ENCODE peak calls at places on chromosome 4, in four cellular contexts. O is endothelial cell of umbilical vein, S is upper lobe of right lung, P is stomach. R is an unnamed sample.

GRCh38 chr4:79855081-79855480 is 217.9 kb downstream of the ANTXR2 start:
- DNase-seq in O (no peak), S (no peak), P (no peak), R (no peak)

GRCh38 chr4:16770887-16771286 is 127.6 kb downstream of the LDB2 start:
- DNase-seq in O (no peak), S (no peak), P (no peak), R (no peak)

GRCh38 chr4:141933978-141934377 is 297.6 kb downstream of the IL15 start:
- DNase-seq in O (no peak), S (no peak), P (no peak), R (no peak)

GRCh38 chr4:28772066-28772465 is 1911.4 kb downstream of the STIM2 start:
- DNase-seq in O (no peak), S (no peak), P (no peak), R (peak; percentile 54)

GRCh38 chr4:48653217-48654014 is 126.7 kb downstream of the FRYL start:
- DNase-seq in O (no peak), S (no peak), P (no peak), R (peak; percentile 50)

GRCh38 chr4:26076000-26076587 is 162.1 kb downstream of the SMIM20 start:
- DNase-seq in O (no peak), S (no peak), P (no peak), R (no peak)

GRCh38 chr4:11801466-11802446 is 373.1 kb upstream of the HS3ST1 start:
- DNase-seq in O (peak; percentile 98), S (no peak), P (no peak), R (no peak)

GRCh38 chr4:122874194-122874593 is 47.6 kb downstream of the FGF2 start:
- DNase-seq in O (peak; percentile 51), S (no peak), P (no peak), R (peak; percentile 34)

GRCh38 chr4:99221980-99222379 is 2.9 kb upstream of the ADH6 start:
- DNase-seq in O (no peak), S (no peak), P (no peak), R (peak; percentile 15)

GRCh38 chr4:109207060-109207459 is 95.4 kb downstream of the COL25A1 start:
- DNase-seq in O (peak; percentile 34), S (no peak), P (no peak), R (peak; percentile 96)

GRCh38 chr4:29970626-29971025 is 749.5 kb upstream of the PCDH7 start:
- DNase-seq in O (peak; percentile 7), S (no peak), P (no peak), R (peak; percentile 64)

GRCh38 chr4:76622717-76623116 is 187.7 kb downstream of the SHROOM3 start:
- DNase-seq in O (no peak), S (no peak), P (no peak), R (no peak)
- H3K4me1 ChIP-seq in O (no peaks in the 10 kb centered on the region), S (peaks cover 6% of the 10 kb centered on the region), P (peaks cover 36% of the 10 kb centered on the region), R (no peaks in the 10 kb centered on the region)

DNA sequence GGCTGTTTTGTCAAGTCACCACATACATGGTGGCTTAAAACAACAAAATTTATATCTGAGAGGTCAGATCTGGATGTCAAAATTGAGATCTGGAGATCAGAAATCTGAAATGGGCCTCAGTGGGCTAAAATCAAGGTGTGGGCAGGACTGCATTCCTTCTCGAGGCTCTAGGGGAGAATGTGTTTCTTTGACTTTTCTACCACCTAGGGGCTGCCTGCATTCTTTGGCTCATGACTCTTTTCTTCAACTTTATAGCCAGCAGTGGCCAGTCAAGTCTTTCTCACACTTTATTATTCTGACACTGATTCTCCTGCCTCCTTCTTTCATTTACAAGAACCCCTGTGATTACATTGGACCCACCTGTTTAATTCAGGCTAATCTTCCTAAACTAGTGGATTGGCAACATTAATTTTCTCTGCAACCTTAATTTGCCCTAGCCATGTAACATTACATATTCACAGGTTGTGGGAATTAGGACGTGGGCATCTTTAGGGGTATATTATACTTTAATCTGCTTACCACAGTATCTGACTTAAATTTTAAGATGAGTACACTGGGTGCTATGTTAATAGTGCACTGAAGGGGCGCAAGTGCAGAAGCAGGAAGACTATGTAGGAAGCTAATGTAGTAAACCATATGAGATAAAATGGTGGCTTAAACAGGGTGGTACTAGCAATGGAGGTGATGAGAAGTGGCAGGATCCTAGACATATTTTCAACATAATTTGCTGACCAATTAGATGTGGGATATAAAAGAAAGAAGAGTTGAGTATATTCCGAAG is 188.0 kb downstream of the SLC4A4 start:
- DNase-seq in O (no peak), S (no peak), P (no peak), R (no peak)
- TF ChIP-seq CTCF in O (no peak), S (no peak), P (no peak), R (no peak)

GRCh38 chr4:404006-404405 is 66.4 kb downstream of the ZNF141 start:
- DNase-seq in O (no peak), S (no peak), P (no peak), R (no peak)
- H3K27ac ChIP-seq in O (no peak overlapping the region), S (no peak overlapping the region), P (no peak overlapping the region), R (no peak overlapping the region)

GRCh38 chr4:2172627-2173231 is 69.2 kb downstream of the HAUS3 start:
- DNase-seq in O (no peak), S (no peak), P (no peak), R (no peak)
- H3K4me1 ChIP-seq in O (no peaks in the 10 kb centered on the region), S (no peaks in the 10 kb centered on the region), P (peaks cover 4% of the 10 kb centered on the region), R (no peaks in the 10 kb centered on the region)